ENCODE peak calls at places on chromosomes 13 and 19, in five cellular contexts. N, O, M, V and T are unnamed samples.

GRCh38 chr19:1026189-1027019 is at the start of gene CNN2:
- DNase-seq in N (peak), M (peak), V (peak), O (peak), T (no peak)

GRCh38 chr13:77386880-77387606 is 60.1 kb upstream of the MYCBP2 start:
- DNase-seq in M (no peak), O (peak), N (no peak), V (no peak), T (peak)

GRCh38 chr13:114135731-114136171 is 3.3 kb upstream of the RASA3 start:
- DNase-seq in O (no peak), N (no peak), V (no peak), M (no peak), T (no peak)

GRCh38 chr19:50563597-50563996 is 4.6 kb downstream of the LRRC4B start:
- DNase-seq in V (no peak), O (no peak), N (no peak), M (no peak), T (no peak)

GRCh38 chr13:81302677-81303076 is 961.8 kb upstream of the SPRY2 start:
- DNase-seq in O (no peak), N (no peak), M (no peak), V (no peak), T (no peak)

GRCh38 chr19:39568604-39569003 is 28.6 kb upstream of the EID2 start:
- DNase-seq in O (peak), V (no peak), N (no peak), M (no peak), T (no peak)

GRCh38 chr19:46935066-46935663 is 74.4 kb downstream of the ARHGAP35 start:
- DNase-seq in N (no peak), M (no peak), O (no peak), V (no peak), T (no peak)

GRCh38 chr19:33290956-33291622 is 11.2 kb downstream of the CEBPA start:
- DNase-seq in O (peak), N (peak), V (peak), M (peak), T (no peak)

GRCh38 chr19:58356971-58357797 is 3.9 kb upstream of the A1BG start:
- DNase-seq in N (no peak), M (no peak), O (no peak), V (no peak), T (no peak)

GRCh38 chr13:85693889-85694511 is 105.2 kb downstream of the SLITRK6 start:
- DNase-seq in M (no peak), O (peak), V (no peak), N (no peak), T (no peak)

GRCh38 chr19:48616041-48616436 is 1.2 kb upstream of the FAM83E start:
- DNase-seq in M (no peak), O (no peak), N (no peak), V (no peak), T (no peak)

GRCh38 chr13:109241160-109241559 is 545.2 kb downstream of the IRS2 start:
- DNase-seq in M (no peak), N (no peak), O (no peak), V (no peak), T (no peak)

GRCh38 chr13:78875792-78876580 is 217.0 kb upstream of the OBI1 start:
- DNase-seq in V (no peak), N (peak), M (no peak), O (no peak), T (no peak)
- TF ChIP-seq CTCF in V (no peak), N (no peak), M (no peak), O (no peak), T (no peak)

GRCh38 chr13:44354884-44355283 is 18.7 kb upstream of the SERP2 start:
- DNase-seq in O (no peak), V (no peak), M (no peak), N (no peak), T (no peak)
- H3K4me3 ChIP-seq in O (no peak), V (no peak), M (no peak), N (no peak), T (no peak)

GRCh38 chr19:12938054-12938535 is 314 bp upstream of the CALR start:
- DNase-seq in O (peak), M (peak), V (peak), N (peak), T (peak)

GRCh38 chr19:12939292-12939606 is 840 bp downstream of the CALR start:
- DNase-seq in M (no peak), N (no peak), O (no peak), V (peak), T (no peak)

GRCh38 chr19:12937243-12938053 is 961 bp upstream of the CALR start:
- DNase-seq in O (peak), N (peak), V (peak), M (no peak), T (no peak)

GRCh38 chr19:12939908-12940533 is 1.6 kb downstream of the CALR start:
- DNase-seq in N (no peak), V (no peak), M (no peak), O (no peak), T (no peak)

DNA sequence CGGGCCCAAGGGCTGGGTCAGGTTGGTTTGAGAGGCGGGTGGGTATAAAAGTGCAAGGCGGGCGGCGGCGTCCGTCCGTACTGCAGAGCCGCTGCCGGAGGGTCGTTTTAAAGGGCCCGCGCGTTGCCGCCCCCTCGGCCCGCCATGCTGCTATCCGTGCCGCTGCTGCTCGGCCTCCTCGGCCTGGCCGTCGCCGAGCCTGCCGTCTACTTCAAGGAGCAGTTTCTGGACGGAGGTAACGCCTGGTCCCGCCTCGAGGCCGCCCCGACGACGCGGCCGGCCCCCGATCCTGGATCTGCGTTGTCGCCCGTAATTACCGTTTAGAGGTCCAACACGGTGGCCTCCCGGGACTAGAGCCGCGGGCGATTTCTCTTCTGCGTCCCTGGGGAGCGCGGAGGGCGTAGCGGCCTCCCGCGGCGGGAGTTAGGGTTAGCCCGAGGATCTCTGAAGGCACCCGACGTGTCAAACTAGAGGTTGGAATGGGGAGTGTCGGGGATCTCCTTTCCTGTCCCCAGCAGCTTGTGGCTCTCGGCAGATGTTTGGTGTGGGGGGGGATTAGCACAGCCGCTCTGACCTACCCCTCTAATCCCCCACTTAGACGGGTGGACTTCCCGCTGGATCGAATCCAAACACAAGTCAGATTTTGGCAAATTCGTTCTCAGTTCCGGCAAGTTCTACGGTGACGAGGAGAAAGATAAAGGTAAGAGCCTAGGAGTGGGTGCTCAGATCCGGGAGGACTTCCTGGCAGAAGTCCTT is at the start of gene CALR:
- DNase-seq in O (peak), N (peak), V (peak), M (no peak), T (no peak)
- TF ChIP-seq CTCF in O (no peak), N (no peak), V (peak), M (no peak), T (peak)

GRCh38 chr19:3504723-3505122 is 1.4 kb upstream of the FZR1 start:
- DNase-seq in M (no peak), N (no peak), O (no peak), V (no peak), T (no peak)
- H3K4me3 ChIP-seq in M (no peak), N (no peak), O (no peak), V (no peak), T (no peak)

DNA sequence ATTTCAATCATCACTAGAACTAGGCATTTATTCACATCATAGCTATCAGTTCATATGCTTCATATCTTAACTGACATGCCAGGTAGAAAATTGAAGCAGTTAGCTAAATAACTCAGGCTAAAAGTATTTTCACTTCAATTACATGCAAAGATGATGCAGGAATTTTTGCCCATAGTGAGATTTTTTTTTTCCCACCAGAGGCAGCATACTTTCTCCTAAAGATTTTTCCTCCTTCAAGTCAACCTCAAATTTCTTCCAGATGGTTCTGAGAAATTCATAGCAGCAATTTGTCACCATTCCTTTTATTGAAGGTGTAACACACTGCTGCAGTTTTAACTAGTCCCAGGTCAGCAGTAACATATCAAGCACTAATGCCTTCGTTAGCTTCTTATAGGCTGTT is 141.9 kb downstream of the SUCLA2 start:
- DNase-seq in M (no peak), V (no peak), O (no peak), N (no peak), T (peak)
- TF ChIP-seq CTCF in M (no peak), V (no peak), O (no peak), N (no peak), T (peak)